ENCODE peak calls at places on chromosome 1, in six cellular contexts. W is uterus, O is GM23338, T is foreskin fibroblast, K is AG09319, R is osteocyte. X is an unnamed sample.
A peak's percentile ranks its signal among the peaks of the same experiment; 100 is the strongest.

GRCh38 chr1:159051436-159051835 is 25.1 kb downstream of the AIM2 start:
- DNase-seq in W (no peak), O (no peak), T (no peak), K (no peak), R (no peak), X (no peak)

GRCh38 chr1:89291276-89291675 is 18.6 kb upstream of the GBP5 start:
- DNase-seq in W (no peak), O (no peak), T (no peak), K (no peak), R (no peak), X (no peak)

GRCh38 chr1:206744683-206745082 is 25.9 kb upstream of the IL19 start:
- DNase-seq in W (no peak), O (no peak), T (no peak), K (no peak), R (no peak), X (no peak)

GRCh38 chr1:116400780-116401179 is 27.7 kb downstream of the ATP1A1 start:
- DNase-seq in W (no peak), O (no peak), T (no peak), K (no peak), R (no peak), X (no peak)

GRCh38 chr1:27135920-27136551 is 18.9 kb downstream of the SLC9A1 start:
- DNase-seq in W (no peak), O (peak; percentile 81), T (no peak), K (no peak), R (no peak), X (no peak)

GRCh38 chr1:108881369-108881768 is 4.6 kb downstream of the GPSM2 start:
- DNase-seq in W (no peak), O (no peak), T (no peak), K (no peak), R (no peak), X (no peak)

GRCh38 chr1:11374079-11374747 is 101.2 kb downstream of the UBIAD1 start:
- DNase-seq in W (no peak), O (no peak), T (no peak), K (no peak), R (no peak), X (no peak)

GRCh38 chr1:201831371-201831770 is 2.4 kb downstream of the IPO9 start:
- DNase-seq in W (no peak), O (no peak), T (no peak), K (no peak), R (no peak), X (no peak)

GRCh38 chr1:154856544-154856943 is 13.5 kb downstream of the KCNN3 start:
- DNase-seq in W (no peak), O (no peak), T (no peak), K (no peak), R (no peak), X (no peak)

GRCh38 chr1:76501136-76501535 is 366.1 kb upstream of the ST6GALNAC5 start:
- DNase-seq in W (no peak), O (peak; percentile 10), T (no peak), K (no peak), R (no peak), X (no peak)

GRCh38 chr1:23210351-23210785 is 6.9 kb downstream of the HTR1D start:
- DNase-seq in W (no peak), O (peak; percentile 79), T (no peak), K (no peak), R (no peak), X (no peak)

GRCh38 chr1:39158330-39159086 is 46.0 kb upstream of the MACF1 start:
- DNase-seq in W (no peak), O (peak; percentile 76), T (no peak), K (no peak), R (no peak), X (no peak)

GRCh38 chr1:45883633-45884032 is 80.2 kb downstream of the MAST2 start:
- DNase-seq in W (no peak), O (no peak), T (peak; percentile 23), K (no peak), R (no peak), X (no peak)

GRCh38 chr1:153774780-153775431 is at the start of gene SLC27A3:
- DNase-seq in W (peak; percentile 79), O (peak; percentile 64), T (peak; percentile 55), K (no peak), R (no peak), X (no peak)

DNA sequence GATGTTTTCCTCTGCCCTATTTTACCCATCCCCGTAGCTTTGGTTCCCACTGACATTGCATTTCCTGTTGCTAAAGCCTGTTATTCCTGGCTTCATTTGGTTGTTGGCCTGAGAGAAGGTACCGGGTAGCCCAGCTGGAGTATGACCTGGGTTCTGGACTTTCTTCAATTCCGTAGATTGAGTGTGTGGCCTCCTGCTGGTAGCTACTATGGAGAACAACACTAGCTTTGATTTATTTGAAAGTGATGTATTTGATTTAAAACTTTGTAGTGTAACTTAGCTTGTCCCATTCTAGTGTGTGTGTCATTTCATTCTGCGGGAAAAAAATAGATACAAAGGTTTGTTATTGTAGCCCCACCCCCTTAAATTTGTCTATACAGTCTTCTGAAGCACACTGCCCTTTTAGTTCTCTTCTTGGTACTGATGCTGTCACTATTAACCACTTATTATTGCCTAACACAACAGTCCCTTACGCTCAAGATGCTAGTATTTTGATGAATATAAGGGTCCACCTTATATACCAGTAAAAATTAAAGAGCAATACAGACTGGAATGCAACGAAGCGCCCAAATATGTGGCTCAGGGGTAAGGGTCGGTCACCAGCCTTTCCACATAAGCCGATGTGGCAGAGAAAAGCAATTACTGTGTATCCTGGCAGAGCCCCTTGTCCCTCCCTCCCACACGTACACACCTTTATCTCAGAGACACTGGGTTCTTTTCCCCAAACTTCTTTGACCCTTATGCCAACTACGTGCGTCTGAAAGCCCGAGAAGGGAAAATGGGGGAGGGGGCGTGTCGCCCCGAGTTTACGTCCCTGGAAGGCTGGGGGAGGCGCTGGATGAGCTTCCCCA is 645 bp upstream of the MOV10 start:
- DNase-seq in W (no peak), O (peak; percentile 56), T (peak; percentile 75), K (peak; percentile 44), R (no peak), X (no peak)
- TF ChIP-seq CTCF in W (peak; percentile 60), O (no peak), T (peak; percentile 59), K (peak; percentile 61), R (peak; percentile 63), X (peak; percentile 52)

GRCh38 chr1:241465673-241466072 is 53.9 kb downstream of the FH start:
- DNase-seq in W (no peak), O (no peak), T (no peak), K (no peak), R (no peak), X (no peak)

GRCh38 chr1:241464985-241465384 is 54.6 kb downstream of the FH start:
- DNase-seq in W (no peak), O (peak; percentile 32), T (no peak), K (no peak), R (no peak), X (no peak)

GRCh38 chr1:241460098-241460873 is 59.3 kb downstream of the FH start:
- DNase-seq in W (no peak), O (no peak), T (no peak), K (no peak), R (no peak), X (no peak)

GRCh38 chr1:241459186-241459802 is 60.3 kb downstream of the FH start:
- DNase-seq in W (no peak), O (no peak), T (no peak), K (no peak), R (no peak), X (no peak)

GRCh38 chr1:241462371-241462770 is 57.2 kb downstream of the FH start:
- DNase-seq in W (no peak), O (no peak), T (no peak), K (no peak), R (no peak), X (no peak)
- TF ChIP-seq CTCF in W (no peak), O (no peak), T (no peak), K (no peak), R (no peak), X (no peak)

GRCh38 chr1:150836129-150836773 is 28.2 kb upstream of the CTSK start:
- DNase-seq in W (no peak), O (no peak), T (no peak), K (no peak), R (no peak), X (no peak)
- TF ChIP-seq CTCF in W (no peak), O (no peak), T (no peak), K (no peak), R (no peak), X (no peak)

DNA sequence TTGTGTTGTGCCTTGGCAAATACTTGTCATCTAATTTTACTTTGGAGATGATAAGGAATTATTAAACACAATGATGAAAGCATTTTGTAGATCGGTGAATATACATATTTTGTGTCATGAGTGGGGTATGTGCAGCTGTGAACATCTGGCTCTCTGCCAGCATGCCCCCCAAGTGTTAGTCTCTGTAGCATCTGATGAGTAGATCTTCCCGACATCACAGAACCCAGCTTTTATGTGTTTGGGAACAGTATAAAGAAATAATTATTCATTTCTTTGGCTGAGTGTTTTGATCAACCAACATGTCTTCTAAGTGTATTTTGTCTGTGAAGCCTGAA is 4.5 kb upstream of the CTNNBIP1 start:
- DNase-seq in W (no peak), O (no peak), T (no peak), K (no peak), R (no peak), X (no peak)
- TF ChIP-seq CTCF in W (no peak), O (no peak), T (no peak), K (no peak), R (no peak), X (no peak)

DNA sequence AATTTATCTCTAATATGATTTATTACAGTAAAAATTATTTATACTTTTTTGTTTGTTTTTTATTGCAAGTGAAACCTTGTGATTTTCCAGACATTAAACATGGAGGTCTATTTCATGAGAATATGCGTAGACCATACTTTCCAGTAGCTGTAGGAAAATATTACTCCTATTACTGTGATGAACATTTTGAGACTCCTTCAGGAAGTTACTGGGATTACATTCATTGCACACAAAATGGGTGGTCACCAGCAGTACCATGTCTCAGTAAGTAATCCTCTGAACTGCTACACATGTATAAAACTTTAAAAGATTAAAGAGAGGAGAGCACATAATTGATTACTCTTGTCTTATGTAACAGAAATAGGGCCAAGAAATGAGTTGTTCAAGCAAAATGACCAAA is 4.5 kb downstream of the CFHR3 start:
- DNase-seq in W (no peak), O (no peak), T (no peak), K (no peak), R (no peak), X (no peak)
- TF ChIP-seq CTCF in W (no peak), O (no peak), T (no peak), K (no peak), R (no peak), X (no peak)

GRCh38 chr1:214718724-214719123 is 115.7 kb downstream of the CENPF start:
- DNase-seq in W (no peak), O (no peak), T (peak; percentile 36), K (no peak), R (no peak), X (no peak)

GRCh38 chr1:214717323-214717722 is 114.3 kb downstream of the CENPF start:
- DNase-seq in W (no peak), O (no peak), T (no peak), K (no peak), R (no peak), X (no peak)

GRCh38 chr1:214715126-214715525 is 112.1 kb downstream of the CENPF start:
- DNase-seq in W (no peak), O (no peak), T (no peak), K (no peak), R (no peak), X (no peak)

GRCh38 chr1:214720561-214720960 is 117.6 kb downstream of the CENPF start:
- DNase-seq in W (no peak), O (no peak), T (peak; percentile 24), K (no peak), R (no peak), X (peak; percentile 5)

GRCh38 chr1:214719207-214719606 is 116.2 kb downstream of the CENPF start:
- DNase-seq in W (no peak), O (peak; percentile 24), T (no peak), K (no peak), R (no peak), X (no peak)
- TF ChIP-seq CTCF in W (no peak), O (no peak), T (no peak), K (no peak), R (no peak), X (no peak)

GRCh38 chr1:232602622-232603021 is 27.3 kb downstream of the SIPA1L2 start:
- DNase-seq in W (no peak), O (peak; percentile 54), T (no peak), K (no peak), R (no peak), X (no peak)
- TF ChIP-seq CTCF in W (no peak), O (peak; percentile 60), T (no peak), K (no peak), R (peak; percentile 25), X (no peak)

X was measured in HFF-Myc.